ENCODE peak calls at places on chromosomes 16 and 17, in five cellular contexts. G, B, N, K and T are unnamed samples. For H3K9me3, the result is how much of the 10 kb centered on the place peaks cover.

GRCh38 chr16:54098247-54098646 is 188.3 kb downstream of the IRX3 start:
- DNase-seq in G (no peak), K (no peak), B (no peak), N (no peak), T (no peak)

GRCh38 chr16:27204232-27204915 is 1.0 kb downstream of the KDM8 start:
- DNase-seq in K (no peak), G (no peak), B (no peak), N (peak), T (no peak)

GRCh38 chr17:11318207-11318606 is 77.2 kb downstream of the SHISA6 start:
- DNase-seq in G (no peak), K (no peak), N (no peak), B (no peak), T (no peak)

GRCh38 chr17:45316271-45317112 is at the start of gene MAP3K14:
- DNase-seq in B (peak), N (peak), G (peak), K (peak), T (no peak)

GRCh38 chr17:30920683-30921543 is 832 bp upstream of the ADAP2 start:
- DNase-seq in K (no peak), N (peak), B (no peak), G (no peak), T (no peak)

GRCh38 chr17:17823433-17824118 is 13.2 kb downstream of the SREBF1 start:
- DNase-seq in B (peak), K (peak), G (peak), N (peak), T (no peak)

GRCh38 chr17:3935140-3935542 is 18.9 kb upstream of the P2RX1 start:
- DNase-seq in K (peak), N (peak), B (no peak), G (peak), T (no peak)

GRCh38 chr17:71071837-71072236 is 902.5 kb downstream of the KCNJ2 start:
- DNase-seq in K (no peak), B (no peak), G (no peak), N (peak), T (no peak)

GRCh38 chr17:19905514-19905913 is 37.8 kb upstream of the ULK2 start:
- DNase-seq in G (no peak), B (no peak), K (no peak), N (no peak), T (no peak)

GRCh38 chr16:84121007-84121406 is 4.3 kb upstream of the MBTPS1 start:
- DNase-seq in G (no peak), B (no peak), N (no peak), K (no peak), T (no peak)

GRCh38 chr17:1552911-1553310 is 9.7 kb downstream of the PITPNA start:
- DNase-seq in B (no peak), N (no peak), K (no peak), G (no peak), T (no peak)

GRCh38 chr17:31392856-31393748 is 1.6 kb downstream of the RAB11FIP4 start:
- DNase-seq in K (no peak), B (no peak), G (no peak), N (no peak), T (no peak)

GRCh38 chr17:72407336-72408121 is 286.7 kb downstream of the SOX9 start:
- DNase-seq in K (peak), G (peak), B (no peak), N (peak), T (peak)

GRCh38 chr17:28895794-28896447 is 1.6 kb downstream of the FLOT2 start:
- DNase-seq in B (no peak), N (no peak), K (no peak), G (no peak), T (no peak)

GRCh38 chr16:58024673-58025350 is 742 bp upstream of the MMP15 start:
- DNase-seq in N (peak), B (no peak), K (peak), G (peak), T (no peak)

GRCh38 chr16:35171106-35171505 is 1711.7 kb downstream of the TP53TG3F start:
- DNase-seq in N (no peak), G (no peak), K (no peak), B (no peak), T (no peak)

GRCh38 chr16:35174006-35174405 is 1714.6 kb downstream of the TP53TG3F start:
- DNase-seq in K (no peak), B (no peak), G (no peak), N (no peak), T (no peak)

GRCh38 chr16:35176449-35176848 is 1717.0 kb downstream of the TP53TG3F start:
- DNase-seq in B (no peak), N (no peak), K (no peak), G (no peak), T (no peak)

GRCh38 chr16:35170610-35171009 is 1711.2 kb downstream of the TP53TG3F start:
- DNase-seq in G (no peak), N (no peak), B (no peak), K (no peak), T (no peak)

DNA sequence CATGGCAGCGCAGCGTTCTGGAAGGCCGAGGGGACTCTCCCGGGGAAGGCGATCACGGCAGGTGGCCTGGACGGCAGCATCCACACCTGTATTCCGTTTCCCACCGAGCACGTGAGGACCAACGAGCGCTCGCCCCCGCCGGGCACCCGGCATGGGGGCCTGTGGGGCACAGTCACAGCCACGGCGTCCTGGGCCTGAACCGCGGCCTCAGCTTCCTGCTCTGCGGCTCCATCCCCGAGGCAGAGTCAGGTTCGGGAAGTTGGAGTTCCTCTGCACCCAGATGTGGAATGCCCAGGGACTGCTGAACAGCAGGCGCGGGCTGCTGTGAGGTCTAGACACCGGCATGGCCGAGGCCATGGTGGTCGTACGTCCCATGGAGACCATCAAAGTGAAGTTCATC is 1713.9 kb downstream of the TP53TG3F start:
- DNase-seq in K (no peak), G (no peak), N (no peak), B (no peak), T (no peak)
- H3K9me3 ChIP-seq in K (under half), G (under half), N (under half), B (under half), T (under half)

DNA sequence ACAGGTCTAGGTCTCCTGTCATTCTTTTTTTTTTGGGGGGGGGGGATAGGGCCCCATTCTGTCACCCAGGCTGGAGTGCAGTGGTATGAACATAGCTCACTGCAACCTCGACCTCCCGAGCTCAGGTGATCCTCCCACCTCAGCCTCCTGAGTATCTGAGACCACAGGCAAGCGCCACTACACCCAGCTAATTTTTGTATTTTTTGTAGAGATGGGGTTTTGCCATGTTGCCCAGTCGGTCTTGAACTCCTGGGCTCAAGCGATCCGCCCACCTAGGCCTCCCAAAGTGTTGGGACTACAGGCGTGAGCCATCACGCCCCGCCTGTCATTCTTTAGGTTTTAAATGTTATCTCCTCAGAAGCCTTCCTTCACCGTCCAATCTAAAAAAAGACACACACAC is 762 bp downstream of the MRPL27 start:
- DNase-seq in K (no peak), B (no peak), G (no peak), N (no peak), T (no peak)
- H3K27ac ChIP-seq in K (peak), B (peak), G (peak), N (peak), T (peak)

DNA sequence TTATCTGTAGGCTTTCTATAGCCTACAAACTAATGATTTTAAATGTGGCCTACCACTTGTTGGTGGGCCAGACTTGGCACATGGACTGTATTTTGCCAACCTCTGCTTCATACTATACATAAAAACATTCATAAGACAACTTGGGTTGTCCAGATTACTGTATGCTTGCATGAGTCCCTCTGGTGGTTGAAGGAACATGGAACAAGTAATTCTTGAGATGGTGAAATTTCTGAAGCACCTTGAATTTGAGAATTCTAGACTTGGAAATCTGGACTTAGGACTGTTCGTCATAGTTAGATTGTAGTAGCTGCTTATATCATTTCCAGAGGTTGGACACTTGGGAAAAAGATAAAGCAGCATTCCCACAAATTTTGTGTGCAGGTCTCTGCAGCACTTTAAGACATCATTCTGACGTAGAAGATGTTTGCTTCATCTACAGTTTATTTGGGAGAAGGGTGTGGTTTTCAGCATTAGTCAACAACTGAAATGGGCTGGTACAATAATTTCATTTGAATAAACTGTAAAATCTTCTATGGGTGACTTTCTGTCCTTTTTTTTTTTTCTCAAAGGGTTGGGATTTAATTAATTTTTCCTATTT is 31.2 kb downstream of the NFATC3 start:
- DNase-seq in G (peak), K (no peak), N (peak), B (no peak), T (no peak)
- H3K4me3 ChIP-seq in G (no peak), K (no peak), N (no peak), B (no peak), T (no peak)

GRCh38 chr17:78144146-78144719 is 2.0 kb upstream of the C17orf99 start:
- DNase-seq in K (peak), B (peak), G (peak), N (peak), T (no peak)
- H3K9me3 ChIP-seq in K (under half), B (under half), G (under half), N (under half), T (under half)

GRCh38 chr17:40517981-40518380 is 16.6 kb upstream of the TNS4 start:
- DNase-seq in K (no peak), N (no peak), G (no peak), B (no peak), T (no peak)
- H3K27ac ChIP-seq in K (no peak), N (no peak), G (peak), B (no peak), T (no peak)

GRCh38 chr16:88440111-88440510 is 13.0 kb upstream of the ZFPM1 start:
- DNase-seq in G (no peak), K (no peak), B (no peak), N (no peak), T (no peak)
- H3K4me3 ChIP-seq in G (no peak), K (no peak), B (no peak), N (no peak), T (no peak)

GRCh38 chr17:35162755-35163154 is 15.1 kb downstream of the UNC45B start:
- DNase-seq in N (no peak), B (no peak), K (no peak), G (no peak), T (no peak)
- H3K9me3 ChIP-seq in N (under half), B (under half), K (under half), G (under half), T (under half)

DNA sequence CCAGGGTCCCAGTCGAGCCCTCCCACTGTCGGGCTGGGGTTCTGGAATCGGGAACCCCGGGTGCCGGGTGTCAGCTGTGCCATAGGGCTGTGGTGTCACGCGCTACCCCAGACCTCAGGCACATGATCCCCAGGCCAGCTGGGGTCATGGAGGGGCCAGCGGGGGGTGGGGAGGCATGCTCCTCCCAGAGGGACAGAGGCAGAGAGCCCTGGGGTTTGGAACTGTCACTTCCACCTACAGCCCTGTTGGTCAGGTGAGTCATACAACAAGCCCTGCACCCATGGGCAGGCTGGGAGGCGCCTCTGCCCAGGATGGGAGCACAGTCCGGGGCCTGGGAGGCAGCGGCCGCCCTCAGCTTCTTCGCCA is 63.0 kb downstream of the BAIAP2 start:
- DNase-seq in N (peak), G (no peak), B (no peak), K (no peak), T (no peak)
- H3K27ac ChIP-seq in N (peak), G (no peak), B (peak), K (no peak), T (peak)